ENCODE peak calls at places on chromosome 10, in eight cellular contexts. E is choroid plexus epithelial cell; Z is GM13977; A is ovary; P is RWPE1; C is AG04450; N is endothelial cell of umbilical vein; S is CD8-positive, alpha-beta T cell. L is an unnamed sample.

GRCh38 chr10:49165940-49166803 is 22.0 kb downstream of the TMEM273 start:
- DNase-seq in E (no peak), Z (no peak), A (no peak), P (no peak), C (no peak), N (no peak), S (no peak), L (no peak)

GRCh38 chr10:96718304-96718990 is 1.9 kb downstream of the PIK3AP1 start:
- DNase-seq in E (no peak), Z (no peak), A (no peak), P (no peak), C (no peak), N (no peak), S (no peak), L (peak; percentile 47)

GRCh38 chr10:110501142-110501937 is 3.6 kb downstream of the DUSP5 start:
- DNase-seq in E (peak; percentile 96), Z (peak; percentile 65), A (peak; percentile 83), P (peak; percentile 91), C (peak; percentile 78), N (peak; percentile 92), S (peak; percentile 19), L (peak; percentile 60)

GRCh38 chr10:11263039-11263345 is 245.3 kb downstream of the CELF2 start:
- DNase-seq in E (no peak), Z (no peak), A (no peak), P (no peak), C (no peak), N (no peak), S (no peak), L (no peak)

GRCh38 chr10:93413252-93413689 is 68.9 kb downstream of the MYOF start:
- DNase-seq in E (peak; percentile 41), Z (no peak), A (no peak), P (no peak), C (no peak), N (peak; percentile 65), S (peak; percentile 16), L (peak; percentile 72)

GRCh38 chr10:63515002-63515763 is 6.0 kb upstream of the REEP3 start:
- DNase-seq in E (peak; percentile 86), Z (no peak), A (no peak), P (no peak), C (no peak), N (peak; percentile 49), S (no peak), L (peak; percentile 14)

GRCh38 chr10:6091630-6092029 is 2.8 kb downstream of the RBM17 start:
- DNase-seq in E (no peak), Z (no peak), A (no peak), P (no peak), C (no peak), N (peak; percentile 89), S (no peak), L (no peak)

GRCh38 chr10:129963831-129964501 is at the start of gene EBF3:
- DNase-seq in E (peak; percentile 63), Z (no peak), A (peak; percentile 76), P (peak; percentile 49), C (no peak), N (peak; percentile 48), S (peak; percentile 22), L (peak; percentile 39)

GRCh38 chr10:96122824-96123223 is 7.3 kb upstream of the ZNF518A start:
- DNase-seq in E (no peak), Z (no peak), A (no peak), P (no peak), C (no peak), N (peak; percentile 14), S (no peak), L (no peak)

GRCh38 chr10:46995234-46995633 is 84.0 kb downstream of the PTPN20 start:
- DNase-seq in E (peak; percentile 5), Z (no peak), A (no peak), P (no peak), C (no peak), N (no peak), S (no peak), L (no peak)

GRCh38 chr10:33327750-33328149 is 6.7 kb downstream of the NRP1 start:
- DNase-seq in E (peak; percentile 53), Z (no peak), A (no peak), P (no peak), C (no peak), N (peak; percentile 55), S (no peak), L (no peak)

GRCh38 chr10:62584216-62584615 is 210.0 kb downstream of the ZNF365 start:
- DNase-seq in E (peak; percentile 99), Z (no peak), A (no peak), P (no peak), C (peak; percentile 90), N (no peak), S (no peak), L (no peak)

GRCh38 chr10:43360086-43360485 is 11.3 kb upstream of the FXYD4 start:
- DNase-seq in E (no peak), Z (no peak), A (no peak), P (no peak), C (no peak), N (no peak), S (no peak), L (no peak)

GRCh38 chr10:43361532-43362190 is 9.8 kb upstream of the FXYD4 start:
- DNase-seq in E (no peak), Z (no peak), A (no peak), P (no peak), C (no peak), N (no peak), S (peak; percentile 9), L (no peak)

GRCh38 chr10:43362191-43362839 is 9.1 kb upstream of the FXYD4 start:
- DNase-seq in E (peak; percentile 98), Z (peak; percentile 94), A (peak; percentile 98), P (peak; percentile 90), C (peak; percentile 20), N (peak; percentile 81), S (peak; percentile 95), L (peak; percentile 72)
- TF ChIP-seq CTCF in E (peak; percentile 65), Z (peak; percentile 17), A (peak; percentile 53), P (peak; percentile 46), C (peak; percentile 44), N (peak; percentile 31), S (peak; percentile 24), L (no peak)

GRCh38 chr10:61346946-61347345 is 106.2 kb downstream of the TMEM26 start:
- DNase-seq in E (no peak), Z (no peak), A (no peak), P (no peak), C (no peak), N (no peak), S (no peak), L (no peak)

GRCh38 chr10:61341008-61341407 is 112.2 kb downstream of the TMEM26 start:
- DNase-seq in E (no peak), Z (no peak), A (no peak), P (no peak), C (no peak), N (no peak), S (no peak), L (no peak)

GRCh38 chr10:61342817-61343572 is 110.2 kb downstream of the TMEM26 start:
- DNase-seq in E (peak; percentile 20), Z (no peak), A (no peak), P (no peak), C (no peak), N (no peak), S (no peak), L (no peak)

DNA sequence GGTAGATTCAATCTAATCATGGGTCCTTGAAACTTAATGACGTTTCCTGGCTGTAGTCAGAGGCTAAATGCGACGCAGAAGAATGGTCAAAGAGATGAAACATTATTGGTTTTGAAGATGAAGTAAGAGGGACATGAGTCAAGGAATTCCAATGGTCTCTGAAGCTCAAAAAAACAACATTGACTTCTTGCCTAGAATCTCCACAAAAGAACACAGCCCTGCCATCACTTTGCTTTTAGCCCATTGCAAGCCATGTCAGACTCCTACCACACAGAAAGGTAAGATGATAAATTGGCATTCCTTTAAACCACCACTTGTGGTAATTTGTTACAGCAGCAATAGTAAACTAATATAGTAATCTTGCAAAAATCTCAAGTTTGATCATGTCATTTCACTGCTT is 109.4 kb downstream of the TMEM26 start:
- DNase-seq in E (no peak), Z (no peak), A (no peak), P (no peak), C (no peak), N (no peak), S (no peak), L (no peak)
- TF ChIP-seq CTCF in E (no peak), Z (no peak), A (no peak), P (no peak), C (no peak), N (no peak), S (no peak), L (no peak)

GRCh38 chr10:132788180-132788830 is 2.4 kb upstream of the NKX6-2 start:
- DNase-seq in E (peak; percentile 10), Z (peak; percentile 71), A (no peak), P (peak; percentile 42), C (no peak), N (no peak), S (no peak), L (no peak)
- TF ChIP-seq CTCF in E (peak; percentile 26), Z (peak; percentile 21), A (no peak), P (no peak), C (peak; percentile 31), N (no peak), S (no peak), L (no peak)

GRCh38 chr10:101535949-101536348 is 52.1 kb downstream of the POLL start:
- DNase-seq in E (no peak), Z (peak; percentile 47), A (no peak), P (no peak), C (no peak), N (peak; percentile 72), S (no peak), L (no peak)

GRCh38 chr10:101538481-101538880 is 49.6 kb downstream of the POLL start:
- DNase-seq in E (no peak), Z (no peak), A (no peak), P (no peak), C (no peak), N (no peak), S (no peak), L (no peak)

DNA sequence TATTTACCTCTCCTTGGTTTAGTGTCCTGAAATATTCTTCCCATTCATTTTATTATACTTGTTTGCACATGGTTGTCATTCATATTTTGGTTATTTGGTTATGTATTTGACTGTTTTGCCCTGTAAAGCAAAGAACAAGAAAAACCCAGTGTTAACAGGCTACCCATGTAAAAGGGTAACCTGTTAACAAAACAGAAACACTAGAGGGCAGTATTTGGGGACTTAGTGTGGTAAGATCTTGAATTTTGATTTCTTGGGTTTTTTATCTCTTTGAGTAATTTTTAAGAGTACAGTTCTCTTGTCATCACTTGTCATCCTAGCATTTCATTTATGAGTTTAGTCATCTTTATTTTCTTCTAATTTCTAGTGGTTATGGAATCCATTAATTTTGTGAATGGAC is 51.3 kb downstream of the POLL start:
- DNase-seq in E (peak; percentile 58), Z (peak; percentile 51), A (no peak), P (peak; percentile 43), C (no peak), N (peak; percentile 18), S (no peak), L (no peak)
- TF ChIP-seq CTCF in E (peak; percentile 46), Z (peak; percentile 48), A (no peak), P (peak; percentile 42), C (peak; percentile 51), N (peak; percentile 31), S (peak; percentile 43), L (peak; percentile 12)

L was measured in HL-60.